ENCODE peak calls at places on chromosomes 12 and 14, in ten cellular contexts. X is activated naive CD8-positive, alpha-beta T cell treated with anti-CD3 and anti-CD28 coated beads, Interleukin-2, amount 50 U/mL, for 24 hours; Z is T-helper 1 cell; B is hypothalamus; G is effector CD4-positive, alpha-beta T cell; F is DMS153; A is lower leg skin; H is T-helper 2 cell; W is stimulated activated CD4-positive, alpha-beta T cell treated with anti-CD3 and anti-CD28 coated beads, Interleukin-1b, Interleukin-23, amount 100 ng/mL, for 1 hour; Y is iris pigment epithelial cell. L is an unnamed sample.

GRCh38 chr12:81683881-81684280 is 75.3 kb downstream of the PPFIA2 start:
- DNase-seq in X (no peak), Z (no peak), B (no peak), G (no peak), F (peak), A (no peak), H (no peak), W (no peak), Y (no peak), L (no peak)

GRCh38 chr14:95993768-95994592 is 45.2 kb upstream of the C14orf132 start:
- DNase-seq in X (peak), Z (no peak), B (peak), G (peak), F (peak), A (no peak), H (no peak), W (no peak), Y (peak), L (peak)

GRCh38 chr12:119949594-119949993 is 39.4 kb upstream of the BICDL1 start:
- DNase-seq in X (no peak), Z (no peak), B (no peak), G (no peak), F (no peak), A (no peak), H (no peak), W (no peak), Y (no peak), L (no peak)

GRCh38 chr12:107411792-107412535 is 273.6 kb upstream of the PWP1 start:
- DNase-seq in X (no peak), Z (no peak), B (no peak), G (no peak), F (no peak), A (no peak), H (no peak), W (no peak), Y (peak), L (no peak)

GRCh38 chr14:96762650-96763049 is 34.5 kb upstream of the VRK1 start:
- DNase-seq in X (no peak), Z (no peak), B (no peak), G (peak), F (peak), A (peak), H (no peak), W (no peak), Y (peak), L (peak)

GRCh38 chr14:71943695-71944018 is 11.4 kb downstream of the RGS6 start:
- DNase-seq in X (no peak), Z (no peak), B (no peak), G (no peak), F (no peak), A (no peak), H (no peak), W (no peak), Y (no peak), L (no peak)

GRCh38 chr12:1830981-1831930 is 10.9 kb downstream of the LRTM2 start:
- DNase-seq in X (peak), Z (no peak), B (no peak), G (no peak), F (peak), A (no peak), H (no peak), W (no peak), Y (peak), L (no peak)

GRCh38 chr12:58030566-58031279 is 89.4 kb downstream of the ATP23 start:
- DNase-seq in X (no peak), Z (no peak), B (no peak), G (no peak), F (no peak), A (no peak), H (no peak), W (no peak), Y (peak), L (no peak)

GRCh38 chr12:81866081-81866480 is 106.9 kb upstream of the PPFIA2 start:
- DNase-seq in X (no peak), Z (no peak), B (no peak), G (no peak), F (no peak), A (peak), H (no peak), W (no peak), Y (no peak), L (no peak)

GRCh38 chr12:95977764-95978305 is 18.3 kb downstream of the HAL start:
- DNase-seq in X (no peak), Z (no peak), B (no peak), G (no peak), F (no peak), A (no peak), H (no peak), W (no peak), Y (no peak), L (no peak)

GRCh38 chr12:47458273-47458672 is 247.6 kb downstream of the RPAP3 start:
- DNase-seq in X (no peak), Z (no peak), B (peak), G (no peak), F (no peak), A (no peak), H (no peak), W (no peak), Y (no peak), L (no peak)

GRCh38 chr14:70981005-70981952 is 74.0 kb downstream of the PCNX1 start:
- DNase-seq in X (no peak), Z (no peak), B (no peak), G (no peak), F (no peak), A (no peak), H (no peak), W (no peak), Y (peak), L (no peak)

GRCh38 chr12:130649646-130650045 is 66.5 kb downstream of the RIMBP2 start:
- DNase-seq in X (no peak), Z (no peak), B (no peak), G (no peak), F (no peak), A (no peak), H (no peak), W (no peak), Y (no peak), L (no peak)

GRCh38 chr14:29752221-29752923 is 175.3 kb downstream of the PRKD1 start:
- DNase-seq in X (no peak), Z (no peak), B (no peak), G (no peak), F (no peak), A (no peak), H (no peak), W (no peak), Y (no peak), L (no peak)

GRCh38 chr14:61642246-61642982 is 52.9 kb upstream of the HIF1A start:
- DNase-seq in X (no peak), Z (no peak), B (no peak), G (no peak), F (no peak), A (no peak), H (no peak), W (no peak), Y (peak), L (no peak)

GRCh38 chr14:53638966-53639365 is 317.7 kb downstream of the BMP4 start:
- DNase-seq in X (no peak), Z (no peak), B (no peak), G (no peak), F (no peak), A (no peak), H (no peak), W (no peak), Y (peak), L (no peak)

GRCh38 chr14:65910108-65910507 is 497.6 kb downstream of the FUT8 start:
- DNase-seq in X (no peak), Z (no peak), B (no peak), G (no peak), F (no peak), A (no peak), H (no peak), W (no peak), Y (peak), L (no peak)

GRCh38 chr14:74649167-74649566 is 37.1 kb upstream of the LTBP2 start:
- DNase-seq in X (no peak), Z (no peak), B (no peak), G (no peak), F (no peak), A (peak), H (no peak), W (no peak), Y (no peak), L (no peak)

GRCh38 chr12:90122716-90123115 is 414.1 kb upstream of the ATP2B1 start:
- DNase-seq in X (no peak), Z (no peak), B (no peak), G (no peak), F (no peak), A (no peak), H (no peak), W (no peak), Y (no peak), L (no peak)

GRCh38 chr14:73719791-73720190 is 5.6 kb upstream of the PNMA1 start:
- DNase-seq in X (no peak), Z (no peak), B (no peak), G (no peak), F (no peak), A (peak), H (no peak), W (no peak), Y (no peak), L (no peak)

GRCh38 chr12:59432057-59432456 is 163.8 kb upstream of the SLC16A7 start:
- DNase-seq in X (no peak), Z (no peak), B (no peak), G (no peak), F (no peak), A (no peak), H (no peak), W (no peak), Y (peak), L (no peak)

GRCh38 chr12:55972045-55972843 is 1.6 kb upstream of the RAB5B start:
- DNase-seq in X (no peak), Z (no peak), B (no peak), G (no peak), F (no peak), A (no peak), H (no peak), W (no peak), Y (peak), L (no peak)

GRCh38 chr12:27542628-27543027 is 18.6 kb downstream of the PPFIBP1 start:
- DNase-seq in X (no peak), Z (no peak), B (no peak), G (no peak), F (no peak), A (no peak), H (no peak), W (no peak), Y (peak), L (no peak)

GRCh38 chr14:105056303-105056831 is 8.9 kb downstream of the GPR132 start:
- DNase-seq in X (no peak), Z (no peak), B (no peak), G (no peak), F (no peak), A (no peak), H (no peak), W (no peak), Y (no peak), L (no peak)

GRCh38 chr12:105357162-105357691 is 26.7 kb downstream of the C12orf75 start:
- DNase-seq in X (no peak), Z (no peak), B (no peak), G (no peak), F (no peak), A (no peak), H (no peak), W (no peak), Y (peak), L (no peak)

GRCh38 chr12:93377252-93377542 is 528 bp upstream of the NUDT4 start:
- DNase-seq in X (no peak), Z (peak), B (no peak), G (no peak), F (no peak), A (no peak), H (no peak), W (no peak), Y (no peak), L (no peak)

GRCh38 chr12:33000016-33000415 is 103.4 kb upstream of the PKP2 start:
- DNase-seq in X (no peak), Z (no peak), B (no peak), G (no peak), F (no peak), A (no peak), H (no peak), W (no peak), Y (no peak), L (no peak)

GRCh38 chr12:108484845-108485244 is 30.2 kb upstream of the FICD start:
- DNase-seq in X (no peak), Z (no peak), B (no peak), G (no peak), F (no peak), A (no peak), H (no peak), W (no peak), Y (no peak), L (no peak)

GRCh38 chr12:60191676-60192359 is 596.0 kb downstream of the SLC16A7 start:
- DNase-seq in X (no peak), Z (no peak), B (no peak), G (no peak), F (no peak), A (no peak), H (no peak), W (no peak), Y (peak), L (no peak)

GRCh38 chr14:64654931-64655330 is 49.3 kb upstream of the PLEKHG3 start:
- DNase-seq in X (no peak), Z (no peak), B (no peak), G (no peak), F (no peak), A (no peak), H (no peak), W (no peak), Y (no peak), L (no peak)

GRCh38 chr12:80504389-80505153 is 60.5 kb downstream of the PTPRQ start:
- DNase-seq in X (no peak), Z (no peak), B (no peak), G (no peak), F (no peak), A (no peak), H (no peak), W (no peak), Y (peak), L (no peak)

GRCh38 chr12:26878661-26879119 is 45.7 kb upstream of the ITPR2 start:
- DNase-seq in X (no peak), Z (no peak), B (no peak), G (no peak), F (peak), A (peak), H (no peak), W (no peak), Y (no peak), L (peak)

GRCh38 chr12:25689996-25690501 is 137.0 kb upstream of the LMNTD1 start:
- DNase-seq in X (no peak), Z (no peak), B (no peak), G (no peak), F (peak), A (no peak), H (no peak), W (no peak), Y (no peak), L (no peak)

GRCh38 chr12:52203126-52203921 is 11.5 kb upstream of the KRT80 start:
- DNase-seq in X (peak), Z (no peak), B (peak), G (no peak), F (peak), A (peak), H (no peak), W (no peak), Y (no peak), L (peak)